ENCODE peak calls at places on chromosomes 6 and 20, in four cellular contexts. L, N, X and D are unnamed samples.

GRCh38 chr6:106475280-106475679 is 114.8 kb downstream of the CRYBG1 start:
- DNase-seq in L (no peak), X (no peak), N (no peak), D (no peak)

GRCh38 chr20:39825950-39826349 is 863.1 kb downstream of the MAFB start:
- DNase-seq in X (no peak), L (no peak), N (no peak), D (no peak)

GRCh38 chr6:63643862-63644261 is 8.3 kb downstream of the PHF3 start:
- DNase-seq in N (no peak), X (no peak), L (no peak), D (no peak)

GRCh38 chr20:44422083-44422482 is 53.6 kb upstream of the TTPAL start:
- DNase-seq in N (no peak), L (no peak), X (peak; percentile 48), D (no peak)

GRCh38 chr20:49631074-49631716 is 63.3 kb upstream of the PTGIS start:
- DNase-seq in X (no peak), N (no peak), L (no peak), D (no peak)

GRCh38 chr6:119324718-119325117 is 24.8 kb downstream of the MAN1A1 start:
- DNase-seq in L (no peak), N (no peak), X (no peak), D (no peak)

GRCh38 chr20:63322146-63322922 is 29.3 kb downstream of the COL20A1 start:
- DNase-seq in N (peak; percentile 17), X (no peak), L (no peak), D (no peak)

GRCh38 chr6:151475653-151476523 is 17.9 kb upstream of the CCDC170 start:
- DNase-seq in L (no peak), N (no peak), X (peak; percentile 33), D (no peak)

GRCh38 chr6:169559001-169559441 is 142.8 kb downstream of the WDR27 start:
- DNase-seq in X (peak; percentile 54), L (no peak), N (no peak), D (no peak)

GRCh38 chr20:37494301-37494700 is 26.7 kb upstream of the NNAT start:
- DNase-seq in L (no peak), X (no peak), N (no peak), D (no peak)

GRCh38 chr20:38940644-38941043 is 14.4 kb downstream of the FAM83D start:
- DNase-seq in X (no peak), L (no peak), N (no peak), D (no peak)

GRCh38 chr20:5835234-5835845 is 85.1 kb downstream of the SHLD1 start:
- DNase-seq in N (no peak), L (no peak), X (peak; percentile 41), D (peak; percentile 4)

GRCh38 chr20:4810446-4811019 is 88.8 kb downstream of the PRND start:
- DNase-seq in N (no peak), L (no peak), X (no peak), D (no peak)
- TF ChIP-seq CTCF in N (no peak), L (no peak), X (no peak), D (no peak)

DNA sequence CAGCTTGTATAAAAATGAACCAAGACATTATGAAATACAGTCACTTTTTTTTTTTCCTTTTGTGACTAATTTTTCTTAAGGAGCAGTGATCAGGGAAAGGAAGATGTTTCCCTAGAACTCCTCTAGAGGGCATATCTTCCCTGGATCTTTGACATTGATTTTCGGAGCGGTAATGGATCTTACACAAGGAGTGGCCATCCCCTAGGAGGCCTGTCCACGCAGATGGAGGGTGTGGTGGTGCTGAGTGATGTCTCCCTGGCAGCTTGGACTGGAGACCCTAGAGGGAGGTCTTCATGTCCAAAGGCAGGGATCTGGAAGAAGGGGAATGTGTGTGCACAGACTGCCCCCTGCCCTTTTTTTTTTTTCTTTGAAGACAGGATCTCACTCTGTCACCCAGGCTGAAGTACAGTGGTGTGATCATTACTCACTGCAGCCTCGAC is 7.0 kb upstream of the KIFC1 start:
- DNase-seq in N (peak; percentile 59), L (no peak), X (peak; percentile 58), D (no peak)
- TF ChIP-seq CTCF in N (peak; percentile 30), L (no peak), X (peak; percentile 76), D (no peak)

GRCh38 chr20:59644371-59644939 is 40.1 kb downstream of the PHACTR3 start:
- DNase-seq in N (no peak), L (no peak), X (no peak), D (no peak)

GRCh38 chr20:59647271-59647670 is 42.9 kb downstream of the PHACTR3 start:
- DNase-seq in X (no peak), L (peak; percentile 6), N (no peak), D (no peak)

GRCh38 chr20:59645316-59645715 is 41.0 kb downstream of the PHACTR3 start:
- DNase-seq in L (no peak), N (no peak), X (no peak), D (no peak)

GRCh38 chr20:59646487-59646886 is 42.1 kb downstream of the PHACTR3 start:
- DNase-seq in N (no peak), X (no peak), L (no peak), D (no peak)

DNA sequence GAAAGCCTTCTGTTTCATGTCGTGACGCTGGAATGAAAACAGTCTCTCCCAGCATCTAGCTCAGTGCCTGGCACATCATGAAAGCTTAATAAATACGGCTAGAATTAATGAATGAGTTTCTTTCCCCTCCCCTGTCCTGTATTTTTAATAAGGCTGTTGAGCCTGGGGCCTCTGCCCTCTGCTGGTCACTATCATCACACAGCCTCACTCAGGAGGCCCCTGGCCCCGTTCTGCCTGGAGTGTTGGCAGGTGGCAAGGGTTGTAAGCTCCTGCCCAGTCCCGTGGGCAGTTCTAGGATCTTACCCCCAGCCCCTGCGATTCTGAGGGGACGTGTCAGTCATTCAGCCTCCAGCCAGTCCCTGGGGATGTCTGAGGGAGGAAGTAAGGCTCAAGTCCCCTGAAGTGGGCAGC is 41.4 kb downstream of the PHACTR3 start:
- DNase-seq in N (no peak), L (no peak), X (no peak), D (no peak)
- TF ChIP-seq CTCF in N (peak; percentile 10), L (no peak), X (no peak), D (peak; percentile 41)

GRCh38 chr6:132043148-132043547 is 92.0 kb upstream of the CCN2 start:
- DNase-seq in N (no peak), X (no peak), L (no peak), D (no peak)
- TF ChIP-seq CTCF in N (no peak), X (no peak), L (no peak), D (no peak)

GRCh38 chr20:31678389-31679356 is 41.0 kb downstream of the COX4I2 start:
- DNase-seq in N (no peak), L (no peak), X (peak; percentile 37), D (no peak)
- TF ChIP-seq CTCF in N (no peak), L (no peak), X (peak; percentile 33), D (no peak)

DNA sequence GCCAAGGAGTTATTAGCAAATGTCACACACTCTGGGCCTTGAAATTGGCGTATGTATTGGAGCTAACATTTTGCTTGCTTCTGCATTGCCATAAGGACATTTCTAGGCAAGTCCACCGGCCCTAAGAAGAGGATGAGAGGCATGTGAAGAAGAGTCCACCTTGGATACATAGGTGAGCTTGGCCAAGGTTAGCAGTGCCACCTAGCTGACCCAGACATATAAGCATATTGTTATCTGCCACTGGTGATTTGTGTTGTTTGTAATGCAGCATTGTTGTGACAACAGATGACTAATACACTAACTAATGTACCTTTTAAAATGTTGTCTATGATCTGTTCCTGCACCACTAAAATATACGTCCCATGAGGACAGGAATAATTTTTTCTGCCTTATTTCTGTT is 24.8 kb upstream of the HLA-DQA2 start:
- DNase-seq in N (no peak), L (no peak), X (no peak), D (no peak)
- TF ChIP-seq CTCF in N (no peak), L (no peak), X (no peak), D (no peak)

GRCh38 chr6:57174511-57174907 is 2.4 kb downstream of the BAG2 start:
- DNase-seq in L (no peak), N (no peak), X (no peak), D (no peak)

GRCh38 chr6:57173056-57173885 is 1.1 kb downstream of the BAG2 start:
- DNase-seq in L (no peak), X (no peak), N (no peak), D (no peak)

GRCh38 chr6:57173886-57174510 is 1.9 kb downstream of the BAG2 start:
- DNase-seq in X (peak; percentile 60), L (no peak), N (no peak), D (no peak)

GRCh38 chr6:57177545-57178225 is 5.6 kb downstream of the BAG2 start:
- DNase-seq in X (no peak), N (no peak), L (no peak), D (no peak)

GRCh38 chr6:57172136-57173055 is at the start of gene BAG2:
- DNase-seq in X (peak; percentile 85), L (peak; percentile 45), N (peak; percentile 93), D (no peak)
- TF ChIP-seq CTCF in X (peak; percentile 60), L (no peak), N (peak; percentile 8), D (peak; percentile 6)

GRCh38 chr6:3400162-3400561 is 56.7 kb downstream of the SLC22A23 start:
- DNase-seq in L (no peak), X (no peak), N (no peak), D (no peak)

GRCh38 chr6:3403244-3404154 is 53.4 kb downstream of the SLC22A23 start:
- DNase-seq in X (no peak), L (no peak), N (no peak), D (peak; percentile 92)

GRCh38 chr6:3405679-3406078 is 51.2 kb downstream of the SLC22A23 start:
- DNase-seq in N (no peak), X (no peak), L (no peak), D (no peak)

GRCh38 chr6:3405182-3405518 is 51.7 kb downstream of the SLC22A23 start:
- DNase-seq in N (no peak), X (no peak), L (no peak), D (no peak)

DNA sequence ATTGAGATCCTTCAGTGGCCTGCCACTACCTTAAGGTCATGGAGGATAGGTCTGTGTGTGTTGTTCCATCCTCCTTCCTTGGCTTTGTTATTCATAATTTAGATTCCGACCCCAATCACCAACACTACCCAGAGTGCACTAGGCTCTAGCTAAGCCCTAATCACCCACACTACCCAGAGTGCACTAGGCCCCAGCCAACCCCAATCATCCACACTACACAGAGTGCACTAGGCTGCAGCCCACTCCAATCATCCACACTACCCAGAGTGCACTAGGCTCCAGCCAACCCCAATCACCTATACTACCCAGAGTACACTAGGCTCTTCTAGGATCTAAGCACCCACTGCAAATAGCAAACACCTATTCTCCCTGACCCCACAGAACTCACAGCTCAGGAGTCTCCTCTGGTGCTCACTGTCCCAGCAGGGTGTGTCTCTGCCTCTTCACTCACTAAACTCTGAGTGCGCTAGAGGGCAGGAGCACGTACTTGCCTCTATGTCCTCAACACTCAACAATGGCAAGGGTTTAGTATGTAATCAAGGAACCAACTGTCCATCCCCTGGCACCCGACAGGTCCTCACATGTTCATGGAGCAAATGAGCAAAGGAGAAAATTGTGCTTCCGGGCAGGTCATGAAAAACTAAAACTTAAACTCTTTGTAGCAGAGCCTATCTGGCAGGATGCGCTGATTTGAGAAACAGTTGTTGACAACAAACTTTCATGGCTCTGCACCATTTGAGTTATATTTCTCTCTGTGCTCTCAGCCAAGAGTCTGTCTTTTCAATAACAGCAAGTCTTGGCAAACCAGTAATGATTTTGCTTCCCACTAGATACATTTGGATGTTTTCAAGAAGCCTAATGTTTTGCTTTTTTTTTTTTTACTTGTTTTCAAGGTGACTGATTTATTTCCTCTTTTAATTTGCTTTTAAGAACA is 54.3 kb downstream of the SLC22A23 start:
- DNase-seq in X (no peak), N (no peak), L (peak; percentile 59), D (no peak)
- TF ChIP-seq CTCF in X (no peak), N (no peak), L (no peak), D (no peak)